ENCODE peak calls at places on chromosomes 12 and 14, in nine cellular contexts. Z is ovary, D is tibial nerve, A is heart left ventricle, R is mucosa of descending colon, T is A549, N is tibial artery, G is fibroblast of lung, C is endothelial cell. E is an unnamed sample.

GRCh38 chr14:77660754-77661153 is 44.3 kb upstream of the SPTLC2 start:
- DNase-seq in C (no peak), G (peak; percentile 41), Z (no peak), R (no peak), N (no peak), D (no peak), A (no peak), T (no peak), E (no peak)

GRCh38 chr12:57514720-57515467 is 5.4 kb downstream of the DDIT3 start:
- DNase-seq in C (no peak), R (no peak), D (no peak), A (no peak), Z (no peak), N (no peak), G (no peak), T (no peak), E (no peak)

GRCh38 chr14:100827751-100828447 is 2.0 kb downstream of the MEG3 start:
- DNase-seq in R (no peak), T (no peak), N (no peak), G (peak; percentile 89), C (no peak), A (no peak), D (no peak), Z (peak; percentile 64), E (no peak)

GRCh38 chr12:92597997-92598396 is 104.8 kb upstream of the PLEKHG7 start:
- DNase-seq in T (peak; percentile 38), A (no peak), G (peak; percentile 79), N (no peak), R (no peak), Z (no peak), C (no peak), D (no peak), E (no peak)

GRCh38 chr12:3054993-3055711 is 22.0 kb upstream of the TSPAN9 start:
- DNase-seq in T (no peak), R (no peak), A (peak; percentile 18), G (no peak), D (peak; percentile 46), Z (no peak), C (no peak), N (peak; percentile 66), E (no peak)

GRCh38 chr12:67705394-67706370 is 57.1 kb downstream of the DYRK2 start:
- DNase-seq in N (no peak), C (no peak), Z (no peak), T (peak; percentile 62), G (peak; percentile 88), D (no peak), A (no peak), R (no peak), E (no peak)

GRCh38 chr12:57178213-57178612 is 30.8 kb upstream of the LRP1-AS start:
- DNase-seq in C (no peak), D (no peak), T (peak; percentile 52), R (no peak), N (no peak), G (no peak), Z (no peak), A (no peak), E (no peak)

GRCh38 chr12:79454338-79454777 is 236.4 kb downstream of the PAWR start:
- DNase-seq in A (no peak), D (no peak), Z (no peak), G (peak; percentile 84), T (no peak), N (no peak), C (no peak), R (no peak), E (no peak)

GRCh38 chr12:68129979-68130378 is 29.6 kb downstream of the IFNG start:
- DNase-seq in N (no peak), C (no peak), D (no peak), T (no peak), R (no peak), A (no peak), G (no peak), Z (no peak), E (no peak)

GRCh38 chr12:55797068-55797467 is 20.5 kb downstream of the SARNP start:
- DNase-seq in A (no peak), G (peak; percentile 39), N (no peak), Z (no peak), C (peak; percentile 11), D (peak; percentile 27), R (peak; percentile 49), T (peak; percentile 65), E (no peak)

GRCh38 chr12:62627181-62627580 is 160.6 kb downstream of the MON2 start:
- DNase-seq in G (no peak), T (no peak), R (no peak), Z (no peak), A (no peak), D (no peak), N (no peak), C (no peak), E (no peak)

GRCh38 chr14:36647827-36648753 is 13.6 kb upstream of the PAX9 start:
- DNase-seq in A (peak; percentile 25), R (peak; percentile 28), D (no peak), Z (no peak), G (peak; percentile 45), T (peak; percentile 69), C (peak; percentile 56), N (no peak), E (peak; percentile 65)

GRCh38 chr12:77049767-77050353 is 15.5 kb downstream of the E2F7 start:
- DNase-seq in G (peak; percentile 66), T (peak; percentile 78), A (no peak), Z (no peak), C (peak; percentile 10), N (no peak), R (peak; percentile 56), D (peak; percentile 44), E (no peak)

GRCh38 chr12:93749515-93749914 is 72.3 kb downstream of the CRADD start:
- DNase-seq in Z (no peak), R (no peak), T (no peak), A (no peak), C (no peak), D (no peak), G (no peak), N (no peak), E (no peak)

GRCh38 chr14:34580381-34580780 is 40.9 kb upstream of the EAPP start:
- DNase-seq in D (no peak), N (no peak), R (no peak), C (no peak), G (no peak), T (no peak), A (no peak), Z (no peak), E (no peak)

GRCh38 chr12:1019283-1019682 is 28.3 kb downstream of the ERC1 start:
- DNase-seq in G (no peak), N (no peak), Z (no peak), A (no peak), C (no peak), T (no peak), R (no peak), D (no peak), E (no peak)

GRCh38 chr14:89493877-89494634 is 77.0 kb upstream of the FOXN3 start:
- DNase-seq in D (no peak), C (no peak), R (no peak), Z (no peak), N (no peak), G (peak; percentile 54), A (no peak), T (no peak), E (no peak)

GRCh38 chr12:117038023-117038680 is 61.1 kb downstream of the TESC start:
- DNase-seq in T (no peak), G (no peak), R (no peak), D (no peak), Z (no peak), A (no peak), C (no peak), N (no peak), E (no peak)

GRCh38 chr14:26276757-26277156 is 321.1 kb downstream of the NOVA1 start:
- DNase-seq in C (peak; percentile 45), T (peak; percentile 13), Z (no peak), D (no peak), G (no peak), N (no peak), R (no peak), A (no peak), E (no peak)
- TF ChIP-seq CTCF in C (peak; percentile 56), T (no peak), Z (no peak), D (no peak), G (no peak), N (no peak), R (no peak), A (no peak), E (no peak)

DNA sequence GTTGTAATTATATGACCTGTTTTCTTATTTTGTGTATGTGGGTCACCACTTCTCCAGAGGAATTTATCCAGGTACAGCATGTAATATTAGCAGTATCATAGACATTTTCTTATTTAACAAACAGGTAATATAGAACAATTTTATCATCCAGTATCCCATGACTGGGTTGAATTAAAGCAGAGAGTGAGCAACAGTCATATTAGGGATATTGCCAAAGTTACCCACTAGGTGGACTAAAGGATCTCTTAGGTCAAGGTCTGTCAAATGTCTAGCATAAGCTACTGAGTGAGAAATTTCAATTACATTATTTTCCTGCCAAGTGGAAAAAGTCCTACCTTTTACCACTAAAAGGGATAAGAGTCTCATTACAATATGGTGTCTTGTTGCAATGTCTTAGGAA is 62.1 kb upstream of the TRIM9 start:
- DNase-seq in C (no peak), T (peak; percentile 30), Z (no peak), N (no peak), G (no peak), R (no peak), A (no peak), D (no peak), E (no peak)
- TF ChIP-seq CTCF in C (peak; percentile 58), T (peak; percentile 42), Z (no peak), N (peak; percentile 18), G (peak; percentile 11), R (no peak), A (no peak), D (no peak), E (no peak)

DNA sequence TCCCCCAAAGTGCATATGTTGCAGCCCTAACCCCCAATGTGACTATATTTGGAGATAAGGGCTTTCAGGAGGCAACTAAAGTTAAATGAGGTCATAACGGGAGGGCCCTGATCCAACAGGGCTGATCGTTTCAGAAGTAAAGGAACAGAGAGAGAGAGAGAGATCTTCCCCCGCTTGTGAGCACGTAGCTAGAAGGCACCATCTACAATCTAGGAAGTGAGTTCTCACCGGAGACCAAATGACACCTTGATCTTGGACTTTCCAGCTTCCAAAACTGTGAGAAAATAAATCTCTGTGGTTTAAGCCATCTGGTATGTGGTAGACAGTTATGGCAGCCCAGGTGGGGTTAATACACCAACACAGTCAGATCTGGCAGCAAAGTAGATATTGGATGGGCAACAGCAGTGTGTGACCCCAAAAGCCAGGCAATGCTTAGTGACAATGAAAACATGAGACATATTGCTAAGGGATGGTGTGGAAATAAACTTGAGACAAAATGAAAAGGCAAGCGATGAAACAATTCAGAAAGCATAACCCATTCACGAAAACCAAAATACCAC is 147.2 kb upstream of the GSC start:
- DNase-seq in T (no peak), G (no peak), A (no peak), D (no peak), R (no peak), N (no peak), Z (no peak), C (no peak), E (no peak)
- TF ChIP-seq CTCF in T (no peak), G (no peak), A (no peak), D (no peak), R (no peak), N (no peak), Z (no peak), C (no peak), E (no peak)

DNA sequence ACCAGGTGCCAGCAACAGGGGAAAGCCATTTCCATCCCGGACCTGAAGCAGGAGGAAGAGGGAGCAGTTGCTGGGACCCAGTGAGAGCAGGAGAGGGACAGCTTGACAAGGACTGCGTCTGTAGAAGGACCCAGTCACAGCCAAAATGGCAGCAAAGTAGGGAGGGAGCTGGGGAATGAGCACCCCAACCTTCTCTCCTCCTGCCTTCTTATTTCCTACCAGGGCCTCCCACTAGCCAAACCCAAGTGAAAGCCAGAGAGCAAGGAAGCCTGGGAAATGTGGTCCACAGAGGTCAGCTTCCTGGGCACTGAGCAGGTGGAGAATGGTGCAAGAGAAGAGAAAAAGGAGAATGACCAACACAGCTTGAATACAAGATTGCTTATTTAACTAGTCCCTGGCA is 108.5 kb upstream of the MYL2 start:
- DNase-seq in C (no peak), T (no peak), Z (no peak), D (no peak), A (no peak), G (no peak), R (no peak), N (no peak), E (no peak)
- TF ChIP-seq CTCF in C (no peak), T (no peak), Z (no peak), D (no peak), A (no peak), G (no peak), R (no peak), N (no peak), E (no peak)